ENCODE peak calls at places on chromosomes 3 and 15, in seven cellular contexts. One of them, this sample, is unnamed.

GRCh38 chr3:127254730-127255129 is 33.1 kb downstream of the PRR20G start:
- DNase-seq in PC-3: peak; percentile 38
- DNase-seq in astrocyte: no peak
- DNase-seq in small intestine: peak; percentile 46
- DNase-seq in keratinocyte: peak; percentile 28
- DNase-seq in tibial artery: no peak
- DNase-seq in GM23248: peak; percentile 18
- DNase-seq in this sample: no peak

GRCh38 chr15:66165856-66166255 is 87.7 kb downstream of the MEGF11 start:
- DNase-seq in PC-3: no peak
- DNase-seq in astrocyte: no peak
- DNase-seq in small intestine: no peak
- DNase-seq in keratinocyte: no peak
- DNase-seq in tibial artery: no peak
- DNase-seq in GM23248: no peak
- DNase-seq in this sample: no peak

GRCh38 chr3:123019591-123019990 is 8.0 kb downstream of the SEMA5B start:
- DNase-seq in PC-3: no peak
- DNase-seq in astrocyte: no peak
- DNase-seq in small intestine: no peak
- DNase-seq in keratinocyte: no peak
- DNase-seq in tibial artery: no peak
- DNase-seq in GM23248: no peak
- DNase-seq in this sample: no peak

GRCh38 chr15:60704129-60704528 is 225.2 kb upstream of the ICE2 start:
- DNase-seq in PC-3: no peak
- DNase-seq in astrocyte: no peak
- DNase-seq in small intestine: peak; percentile 14
- DNase-seq in keratinocyte: no peak
- DNase-seq in tibial artery: no peak
- DNase-seq in GM23248: no peak
- DNase-seq in this sample: no peak

GRCh38 chr15:58908550-58909309 is 24.7 kb downstream of the SLTM start:
- DNase-seq in PC-3: no peak
- DNase-seq in astrocyte: no peak
- DNase-seq in small intestine: no peak
- DNase-seq in keratinocyte: no peak
- DNase-seq in tibial artery: no peak
- DNase-seq in GM23248: no peak
- DNase-seq in this sample: no peak

GRCh38 chr15:29568840-29569532 is 253.3 kb downstream of the TJP1 start:
- DNase-seq in PC-3: peak; percentile 70
- DNase-seq in astrocyte: no peak
- DNase-seq in small intestine: peak; percentile 83
- DNase-seq in keratinocyte: no peak
- DNase-seq in tibial artery: no peak
- DNase-seq in GM23248: peak; percentile 5
- DNase-seq in this sample: no peak

GRCh38 chr3:81643721-81644120 is 117.7 kb downstream of the GBE1 start:
- DNase-seq in PC-3: peak; percentile 58
- DNase-seq in astrocyte: peak; percentile 22
- DNase-seq in small intestine: peak; percentile 7
- DNase-seq in keratinocyte: no peak
- DNase-seq in tibial artery: no peak
- DNase-seq in GM23248: peak; percentile 41
- DNase-seq in this sample: no peak

GRCh38 chr3:146502887-146503458 is 33.6 kb upstream of the PLSCR2 start:
- DNase-seq in PC-3: no peak
- DNase-seq in astrocyte: peak; percentile 36
- DNase-seq in small intestine: no peak
- DNase-seq in keratinocyte: no peak
- DNase-seq in tibial artery: no peak
- DNase-seq in GM23248: no peak
- DNase-seq in this sample: no peak

GRCh38 chr3:170572665-170573253 is 13.1 kb downstream of the SLC7A14 start:
- DNase-seq in PC-3: peak; percentile 85
- DNase-seq in astrocyte: peak; percentile 74
- DNase-seq in small intestine: no peak
- DNase-seq in keratinocyte: no peak
- DNase-seq in tibial artery: no peak
- DNase-seq in GM23248: peak; percentile 89
- DNase-seq in this sample: no peak

GRCh38 chr15:74184582-74185091 is 11.1 kb downstream of the ISLR start:
- DNase-seq in PC-3: peak; percentile 60
- DNase-seq in astrocyte: no peak
- DNase-seq in small intestine: no peak
- DNase-seq in keratinocyte: no peak
- DNase-seq in tibial artery: no peak
- DNase-seq in GM23248: no peak
- DNase-seq in this sample: no peak

GRCh38 chr3:124512881-124513609 is 217.2 kb upstream of the UMPS start:
- DNase-seq in PC-3: peak; percentile 37
- DNase-seq in astrocyte: no peak
- DNase-seq in small intestine: no peak
- DNase-seq in keratinocyte: no peak
- DNase-seq in tibial artery: no peak
- DNase-seq in GM23248: no peak
- DNase-seq in this sample: no peak

GRCh38 chr15:72034859-72035650 is 82.9 kb downstream of the MYO9A start:
- DNase-seq in PC-3: no peak
- DNase-seq in astrocyte: no peak
- DNase-seq in small intestine: no peak
- DNase-seq in keratinocyte: no peak
- DNase-seq in tibial artery: no peak
- DNase-seq in GM23248: no peak
- DNase-seq in this sample: no peak

GRCh38 chr3:12891985-12892839 is 50.8 kb upstream of the RPL32 start:
- DNase-seq in PC-3: peak; percentile 78
- DNase-seq in astrocyte: peak; percentile 32
- DNase-seq in small intestine: peak; percentile 65
- DNase-seq in keratinocyte: no peak
- DNase-seq in tibial artery: peak; percentile 49
- DNase-seq in GM23248: peak; percentile 81
- DNase-seq in this sample: no peak

DNA sequence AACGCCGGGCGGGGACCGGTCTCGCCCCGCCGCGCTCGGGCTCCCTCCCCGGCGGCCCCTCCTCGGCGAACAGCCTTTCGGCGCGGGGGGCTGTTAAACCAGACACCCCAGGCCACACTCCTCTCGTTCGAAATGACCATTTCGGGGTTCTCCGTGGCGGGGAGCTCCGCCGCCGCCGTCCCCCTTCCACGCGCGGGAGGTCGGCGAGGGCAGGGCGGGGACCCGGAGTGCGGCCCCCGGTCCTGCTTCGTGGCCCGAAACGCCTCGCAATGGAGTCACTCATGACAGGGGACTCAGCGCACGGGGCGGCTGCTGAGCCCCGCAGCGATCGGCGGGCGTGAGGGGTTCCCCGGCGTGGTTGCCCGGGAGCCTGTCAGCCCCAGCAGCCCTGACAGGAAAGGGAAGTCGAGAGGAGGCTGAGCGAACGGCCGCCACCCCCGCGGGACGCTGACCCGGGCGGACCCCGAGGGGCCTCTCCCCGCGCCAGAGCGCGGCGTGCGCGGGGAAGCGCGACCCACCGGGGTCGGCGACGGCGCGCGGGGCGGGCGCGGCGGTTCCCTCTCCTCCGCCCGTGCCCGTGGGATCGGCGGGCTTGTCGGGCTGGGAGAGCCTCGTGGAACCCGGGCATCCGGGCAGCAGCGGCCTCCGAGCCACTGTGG is 497 bp upstream of the PIGZ start:
- DNase-seq in PC-3: peak; percentile 19
- DNase-seq in astrocyte: no peak
- DNase-seq in small intestine: peak; percentile 23
- DNase-seq in keratinocyte: no peak
- DNase-seq in tibial artery: no peak
- DNase-seq in GM23248: peak; percentile 59
- DNase-seq in this sample: peak; percentile 79
- H3K27me3 ChIP-seq in PC-3: no peaks in the 10 kb centered on the region
- H3K27me3 ChIP-seq in astrocyte: peaks cover 31% of the 10 kb centered on the region
- H3K27me3 ChIP-seq in small intestine: no peaks in the 10 kb centered on the region
- H3K27me3 ChIP-seq in keratinocyte: no peaks in the 10 kb centered on the region
- H3K27me3 ChIP-seq in tibial artery: no peaks in the 10 kb centered on the region
- H3K27me3 ChIP-seq in GM23248: no peaks in the 10 kb centered on the region
- H3K27me3 ChIP-seq in this sample: no peaks in the 10 kb centered on the region

GRCh38 chr15:98062869-98063268 is 102.4 kb downstream of the ARRDC4 start:
- DNase-seq in PC-3: no peak
- DNase-seq in astrocyte: no peak
- DNase-seq in small intestine: no peak
- DNase-seq in keratinocyte: no peak
- DNase-seq in tibial artery: no peak
- DNase-seq in GM23248: no peak
- DNase-seq in this sample: no peak
- H3K27ac ChIP-seq in PC-3: no peak overlapping the region
- H3K27ac ChIP-seq in astrocyte: no peak overlapping the region
- H3K27ac ChIP-seq in small intestine: no peak overlapping the region
- H3K27ac ChIP-seq in keratinocyte: no peak overlapping the region
- H3K27ac ChIP-seq in tibial artery: no peak overlapping the region
- H3K27ac ChIP-seq in GM23248: no peak overlapping the region
- H3K27ac ChIP-seq in this sample: no peak overlapping the region

DNA sequence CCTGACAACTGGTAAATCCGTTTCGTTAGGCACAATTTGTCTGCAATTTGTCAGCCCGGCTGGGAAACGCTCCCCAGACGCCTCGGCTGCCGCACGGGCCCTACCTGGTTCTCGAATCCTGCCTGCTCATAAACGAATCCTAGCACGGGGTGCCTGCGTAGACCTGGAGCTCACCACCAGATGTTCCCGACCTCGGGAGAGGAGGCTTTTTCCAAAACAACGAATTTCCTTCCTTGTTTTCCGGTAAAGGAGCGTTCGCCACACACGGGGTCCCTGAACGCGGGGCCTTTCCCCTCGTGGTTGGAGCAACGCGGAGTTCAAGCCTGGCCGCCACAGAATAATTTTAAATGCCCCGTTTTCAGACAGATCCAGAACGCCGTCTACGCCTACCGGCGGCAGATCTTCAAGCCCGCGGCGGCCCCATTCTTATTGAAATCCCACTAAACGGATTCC is 1.1 kb downstream of the GATA2 start:
- DNase-seq in PC-3: no peak
- DNase-seq in astrocyte: no peak
- DNase-seq in small intestine: no peak
- DNase-seq in keratinocyte: no peak
- DNase-seq in tibial artery: no peak
- DNase-seq in GM23248: no peak
- DNase-seq in this sample: peak; percentile 56
- H3K27me3 ChIP-seq in PC-3: no peaks in the 10 kb centered on the region
- H3K27me3 ChIP-seq in astrocyte: peaks cover 83% of the 10 kb centered on the region
- H3K27me3 ChIP-seq in small intestine: peaks cover 32% of the 10 kb centered on the region
- H3K27me3 ChIP-seq in keratinocyte: peaks cover 97% of the 10 kb centered on the region
- H3K27me3 ChIP-seq in tibial artery: peaks cover 12% of the 10 kb centered on the region
- H3K27me3 ChIP-seq in GM23248: no peaks in the 10 kb centered on the region
- H3K27me3 ChIP-seq in this sample: peaks cover 96% of the 10 kb centered on the region

DNA sequence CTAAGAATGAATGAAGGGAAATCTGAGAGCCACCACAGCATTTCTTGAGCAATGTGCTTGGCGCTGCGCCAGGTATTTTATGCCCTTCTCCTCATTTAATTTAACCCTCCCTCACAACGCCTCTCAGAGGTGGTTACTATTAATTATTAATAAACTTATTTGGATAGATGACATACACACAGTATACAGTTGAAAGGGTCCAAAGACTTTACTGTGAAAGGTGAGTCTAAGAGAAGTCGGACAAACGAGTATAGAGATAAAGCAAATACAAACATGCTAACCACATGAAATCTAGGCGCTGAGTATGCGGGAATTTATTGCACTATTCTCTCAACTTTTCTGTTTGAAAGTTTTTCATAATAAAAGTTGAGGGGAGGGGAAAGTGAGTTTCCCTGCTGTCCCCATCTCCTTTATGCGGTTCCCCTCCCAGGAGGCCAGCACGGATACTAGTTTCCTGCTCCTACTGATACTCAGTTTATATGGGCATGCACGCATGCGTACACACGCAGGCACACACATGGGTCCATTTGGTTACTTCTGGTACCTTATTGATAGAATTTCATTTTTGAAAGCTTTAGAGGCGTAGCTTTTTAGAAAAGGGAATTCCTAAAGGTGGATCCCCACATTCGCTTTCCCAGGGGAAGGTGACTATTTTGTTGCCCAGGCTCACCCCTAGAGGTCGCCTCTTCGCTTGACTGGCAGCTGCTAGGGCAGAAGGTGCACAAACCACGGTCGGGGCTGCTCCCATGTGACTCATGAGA is 28.5 kb upstream of the KCTD6 start:
- DNase-seq in PC-3: peak; percentile 90
- DNase-seq in astrocyte: peak; percentile 8
- DNase-seq in small intestine: peak; percentile 78
- DNase-seq in keratinocyte: peak; percentile 60
- DNase-seq in tibial artery: peak; percentile 70
- DNase-seq in GM23248: peak; percentile 94
- DNase-seq in this sample: peak; percentile 84
- H3K27ac ChIP-seq in PC-3: no peak overlapping the region
- H3K27ac ChIP-seq in astrocyte: no peak overlapping the region
- H3K27ac ChIP-seq in small intestine: no peak overlapping the region
- H3K27ac ChIP-seq in keratinocyte: no peak overlapping the region
- H3K27ac ChIP-seq in tibial artery: peak overlapping the region; percentile 29
- H3K27ac ChIP-seq in GM23248: no peak overlapping the region
- H3K27ac ChIP-seq in this sample: no peak overlapping the region

DNA sequence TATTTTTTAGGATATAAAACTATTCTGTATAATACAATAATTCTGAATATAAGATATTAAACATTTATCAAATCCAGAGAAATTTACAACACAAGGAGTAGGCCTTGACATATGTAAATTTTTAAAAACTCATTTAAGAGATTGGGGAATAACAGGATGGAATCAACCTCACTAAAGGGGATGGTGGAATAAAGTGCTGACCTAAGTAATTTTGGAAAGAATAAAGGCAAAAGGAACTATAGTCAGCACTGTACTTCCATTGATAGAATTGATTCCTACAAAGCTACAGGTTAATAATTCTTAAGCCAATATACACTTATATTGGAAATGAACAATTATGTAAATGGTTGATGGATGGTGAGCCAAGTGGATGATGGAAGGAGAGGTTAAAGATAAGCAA is 549.3 kb downstream of the TBL1XR1 start:
- DNase-seq in PC-3: no peak
- DNase-seq in astrocyte: no peak
- DNase-seq in small intestine: no peak
- DNase-seq in keratinocyte: no peak
- DNase-seq in tibial artery: no peak
- DNase-seq in GM23248: no peak
- DNase-seq in this sample: no peak
- H3K27me3 ChIP-seq in PC-3: no peaks in the 10 kb centered on the region
- H3K27me3 ChIP-seq in astrocyte: no peaks in the 10 kb centered on the region
- H3K27me3 ChIP-seq in small intestine: no peaks in the 10 kb centered on the region
- H3K27me3 ChIP-seq in keratinocyte: no peaks in the 10 kb centered on the region
- H3K27me3 ChIP-seq in tibial artery: no peaks in the 10 kb centered on the region
- H3K27me3 ChIP-seq in GM23248: no peaks in the 10 kb centered on the region
- H3K27me3 ChIP-seq in this sample: no peaks in the 10 kb centered on the region

GRCh38 chr3:83849331-83849730 is 1109.5 kb upstream of the CADM2 start:
- DNase-seq in PC-3: no peak
- DNase-seq in astrocyte: peak; percentile 58
- DNase-seq in small intestine: no peak
- DNase-seq in keratinocyte: no peak
- DNase-seq in tibial artery: no peak
- DNase-seq in GM23248: no peak
- DNase-seq in this sample: no peak
- H3K27ac ChIP-seq in PC-3: no peak overlapping the region
- H3K27ac ChIP-seq in astrocyte: no peak overlapping the region
- H3K27ac ChIP-seq in small intestine: no peak overlapping the region
- H3K27ac ChIP-seq in keratinocyte: no peak overlapping the region
- H3K27ac ChIP-seq in tibial artery: no peak overlapping the region
- H3K27ac ChIP-seq in GM23248: no peak overlapping the region
- H3K27ac ChIP-seq in this sample: no peak overlapping the region

GRCh38 chr15:80777836-80778620 is 1.1 kb upstream of the CEMIP start:
- DNase-seq in PC-3: peak; percentile 59
- DNase-seq in astrocyte: no peak
- DNase-seq in small intestine: no peak
- DNase-seq in keratinocyte: no peak
- DNase-seq in tibial artery: no peak
- DNase-seq in GM23248: peak; percentile 27
- DNase-seq in this sample: no peak
- H3K27me3 ChIP-seq in PC-3: peaks cover 4% of the 10 kb centered on the region
- H3K27me3 ChIP-seq in astrocyte: peaks cover 4% of the 10 kb centered on the region
- H3K27me3 ChIP-seq in small intestine: peaks cover 11% of the 10 kb centered on the region
- H3K27me3 ChIP-seq in keratinocyte: peaks cover 15% of the 10 kb centered on the region
- H3K27me3 ChIP-seq in tibial artery: no peaks in the 10 kb centered on the region
- H3K27me3 ChIP-seq in GM23248: no peaks in the 10 kb centered on the region
- H3K27me3 ChIP-seq in this sample: peaks cover 30% of the 10 kb centered on the region

This sample was measured in upper lobe of right lung.